ENCODE peak calls at places on chromosomes 13 and 19, in five cellular contexts. L is lower leg skin, N is hypothalamus, T is progenitor cell of endocrine pancreas, M is cardiac fibroblast. B is an unnamed sample.

GRCh38 chr13:90416519-90416918 is 931.0 kb upstream of the MIR17HG start:
- DNase-seq in M (peak; percentile 59), T (no peak), L (no peak), N (no peak), B (no peak)

GRCh38 chr19:42422576-42423461 is 4.4 kb downstream of the LIPE start:
- DNase-seq in T (peak; percentile 36), N (peak; percentile 58), M (no peak), L (no peak), B (no peak)

GRCh38 chr13:36344886-36345437 is 1.2 kb downstream of the SPART start:
- DNase-seq in T (no peak), L (no peak), M (peak; percentile 33), N (no peak), B (no peak)

GRCh38 chr19:8515317-8515716 is 1.4 kb upstream of the ZNF414 start:
- DNase-seq in M (no peak), T (no peak), L (no peak), N (no peak), B (no peak)

GRCh38 chr19:4172861-4173473 is 9.4 kb downstream of the SIRT6 start:
- DNase-seq in T (peak; percentile 85), N (peak; percentile 15), M (peak; percentile 46), L (no peak), B (no peak)

GRCh38 chr13:99666146-99666805 is 165.0 kb downstream of the TM9SF2 start:
- DNase-seq in L (no peak), T (no peak), M (no peak), N (no peak), B (no peak)

GRCh38 chr19:48568345-48568886 is 16.4 kb downstream of the SULT2B1 start:
- DNase-seq in T (no peak), N (peak; percentile 36), L (peak; percentile 82), M (peak; percentile 93), B (peak; percentile 96)

GRCh38 chr19:47741544-47742125 is 3.7 kb upstream of the NOP53 start:
- DNase-seq in N (no peak), L (no peak), T (no peak), M (no peak), B (no peak)

GRCh38 chr19:32131037-32131436 is 214.4 kb upstream of the ZNF507 start:
- DNase-seq in T (no peak), M (no peak), L (no peak), N (no peak), B (no peak)

GRCh38 chr19:30673336-30673735 is 301.2 kb downstream of the ZNF536 start:
- DNase-seq in M (no peak), T (no peak), N (no peak), L (no peak), B (no peak)

B was measured in gastrocnemius medialis.